ENCODE peak calls at places on chromosomes 13 and 19, in four cellular contexts. X is pancreas, B is hepatocyte, F is ascending aorta. J is an unnamed sample. For H3K9me3, the result is how much of the 10 kb centered on the place peaks cover.

GRCh38 chr13:78137404-78138142 is 218.9 kb upstream of the EDNRB start:
- DNase-seq in B (peak), F (no peak), X (no peak), J (no peak)

GRCh38 chr19:30999726-31000125 is 349.5 kb downstream of the TSHZ3 start:
- DNase-seq in B (no peak), F (no peak), X (no peak), J (no peak)

GRCh38 chr13:41650706-41651105 is 193.4 kb downstream of the RGCC start:
- DNase-seq in F (no peak), X (no peak), B (no peak), J (no peak)

GRCh38 chr13:107669356-107669755 is 546.0 kb downstream of the LIG4 start:
- DNase-seq in F (no peak), B (no peak), X (no peak), J (no peak)

GRCh38 chr13:27965740-27966640 is 3.1 kb downstream of the CDX2 start:
- DNase-seq in B (no peak), F (no peak), X (peak), J (no peak)

GRCh38 chr13:112776971-112777370 is 87.1 kb downstream of the ATP11A start:
- DNase-seq in F (peak), B (no peak), X (no peak), J (no peak)

GRCh38 chr13:33353646-33354045 is 68.1 kb upstream of the STARD13 start:
- DNase-seq in F (no peak), B (no peak), X (no peak), J (no peak)

GRCh38 chr13:78618411-78618810 is 15.1 kb upstream of the POU4F1 start:
- DNase-seq in B (no peak), X (no peak), F (no peak), J (no peak)

GRCh38 chr13:30103161-30103858 is 204.0 kb downstream of the KATNAL1 start:
- DNase-seq in F (no peak), B (no peak), X (no peak), J (no peak)

GRCh38 chr19:29714371-29714952 is 599 bp downstream of the C19orf12 start:
- DNase-seq in B (no peak), F (no peak), X (no peak), J (peak)

DNA sequence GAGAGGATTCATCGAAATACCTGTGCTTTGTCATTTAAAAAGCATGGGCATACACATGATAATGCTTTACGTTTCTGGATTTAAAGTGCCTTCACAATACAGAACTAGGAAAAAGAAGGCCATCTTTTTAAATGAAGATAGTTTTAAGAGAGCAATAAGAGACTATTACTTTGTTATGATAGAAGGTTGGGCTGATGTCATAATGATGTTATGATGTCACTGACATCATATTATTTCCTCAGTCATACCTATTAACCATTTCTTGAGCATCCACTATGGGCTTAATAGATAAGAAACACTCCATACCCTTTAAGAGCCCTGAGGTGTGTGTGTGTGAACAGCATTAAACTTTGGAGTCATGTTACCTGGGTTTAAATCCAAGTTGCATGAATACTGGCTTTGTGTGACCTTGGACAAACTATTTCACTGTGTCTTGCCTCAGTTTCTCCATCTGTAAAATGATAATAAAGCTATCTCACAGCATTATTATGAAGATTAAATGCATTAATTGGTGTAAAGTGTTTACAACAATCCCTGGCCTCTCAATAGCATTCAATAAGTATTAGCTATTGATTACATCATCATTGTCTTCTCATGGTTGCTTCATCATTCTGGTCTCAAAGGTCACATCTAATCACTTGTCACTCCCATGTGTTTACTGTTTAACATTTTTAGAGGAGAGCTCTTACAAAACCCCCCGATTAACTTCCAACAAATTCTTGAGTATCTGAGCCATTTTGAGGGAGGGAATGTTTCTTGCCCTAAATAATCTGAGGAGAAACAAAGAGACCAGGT is 11.1 kb downstream of the ZNF181 start:
- DNase-seq in F (no peak), X (no peak), B (no peak), J (no peak)
- H3K9me3 ChIP-seq in F (half or more), X (under half), B (under half), J (under half)

DNA sequence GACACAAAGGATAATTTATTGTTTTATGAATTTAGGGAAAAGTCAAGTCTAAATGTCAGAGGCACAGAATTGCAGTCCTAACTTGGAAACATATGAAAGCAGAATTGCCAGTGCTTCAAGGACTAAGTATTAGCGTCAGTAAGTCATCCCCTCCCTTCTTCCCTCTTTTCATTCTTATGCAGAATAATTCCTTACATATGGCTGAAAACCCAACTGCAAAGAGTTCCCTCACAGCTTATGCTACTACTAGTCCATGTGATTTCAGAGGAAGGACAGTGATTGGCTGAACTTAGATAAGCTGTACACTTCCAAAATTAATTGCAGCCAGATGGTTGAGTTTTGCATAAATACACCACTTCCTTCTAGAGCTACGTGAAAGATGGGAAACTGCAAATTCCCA is 730.3 kb downstream of the OLFM4 start:
- DNase-seq in F (no peak), B (no peak), X (no peak), J (no peak)
- H3K9me3 ChIP-seq in F (under half), B (under half), X (under half), J (under half)

GRCh38 chr19:43905897-43906296 is 29.2 kb downstream of the ZNF45 start:
- DNase-seq in B (no peak), F (no peak), X (no peak), J (no peak)

GRCh38 chr19:43913383-43913782 is 21.7 kb downstream of the ZNF45 start:
- DNase-seq in X (no peak), B (no peak), F (no peak), J (no peak)

GRCh38 chr19:43906774-43907173 is 28.3 kb downstream of the ZNF45 start:
- DNase-seq in F (no peak), X (no peak), B (no peak), J (no peak)

GRCh38 chr19:43910884-43911283 is 24.2 kb downstream of the ZNF45 start:
- DNase-seq in B (no peak), F (no peak), X (no peak), J (no peak)

DNA sequence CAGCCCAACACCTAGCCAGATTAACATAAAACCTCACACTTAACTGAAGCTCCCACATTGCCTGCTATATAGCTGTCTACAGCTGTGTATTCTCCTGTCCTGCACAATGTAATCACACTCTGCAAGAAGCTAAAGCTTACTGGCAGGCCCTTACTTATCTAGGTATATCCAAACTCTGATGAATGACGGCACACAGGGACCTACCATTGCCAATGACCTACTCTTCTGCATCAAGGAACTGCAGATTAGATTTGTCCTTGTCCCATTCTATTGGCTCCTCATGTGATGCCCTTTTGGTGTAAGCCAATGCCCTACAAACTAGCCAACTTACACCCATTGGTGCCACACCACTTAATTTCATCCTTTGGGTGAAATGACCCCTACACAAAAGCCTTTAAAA is 26.4 kb downstream of the ZNF45 start:
- DNase-seq in X (no peak), B (no peak), F (no peak), J (no peak)
- H3K9me3 ChIP-seq in X (under half), B (under half), F (half or more), J (under half)

DNA sequence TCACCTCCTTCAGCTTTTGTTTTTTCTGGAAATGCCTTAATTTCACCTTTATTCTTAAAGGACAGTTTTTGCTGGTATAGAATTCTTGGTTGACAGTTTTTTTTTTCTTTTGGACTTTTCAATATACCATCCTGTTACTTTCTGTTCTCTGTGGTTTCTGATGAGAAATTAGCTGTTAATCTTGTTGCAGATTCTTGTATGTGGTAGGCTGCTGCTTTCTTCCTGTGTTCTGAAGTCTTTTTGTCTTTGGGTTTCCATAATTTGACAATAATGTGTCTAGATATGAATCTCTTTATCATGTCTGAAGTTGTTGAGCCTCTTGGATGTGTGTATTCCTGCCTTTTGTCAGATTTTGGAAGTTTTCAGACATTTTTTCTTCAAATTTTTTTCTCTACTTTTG is 12.0 kb downstream of the ZNF283 start:
- DNase-seq in X (no peak), B (no peak), F (no peak), J (no peak)
- H3K9me3 ChIP-seq in X (under half), B (under half), F (half or more), J (under half)

GRCh38 chr19:58118979-58119733 is 21.1 kb upstream of the ZSCAN18 start:
- DNase-seq in B (no peak), F (no peak), X (no peak), J (no peak)

GRCh38 chr19:58123354-58123753 is 25.3 kb upstream of the ZSCAN18 start:
- DNase-seq in X (no peak), B (no peak), F (no peak), J (no peak)

DNA sequence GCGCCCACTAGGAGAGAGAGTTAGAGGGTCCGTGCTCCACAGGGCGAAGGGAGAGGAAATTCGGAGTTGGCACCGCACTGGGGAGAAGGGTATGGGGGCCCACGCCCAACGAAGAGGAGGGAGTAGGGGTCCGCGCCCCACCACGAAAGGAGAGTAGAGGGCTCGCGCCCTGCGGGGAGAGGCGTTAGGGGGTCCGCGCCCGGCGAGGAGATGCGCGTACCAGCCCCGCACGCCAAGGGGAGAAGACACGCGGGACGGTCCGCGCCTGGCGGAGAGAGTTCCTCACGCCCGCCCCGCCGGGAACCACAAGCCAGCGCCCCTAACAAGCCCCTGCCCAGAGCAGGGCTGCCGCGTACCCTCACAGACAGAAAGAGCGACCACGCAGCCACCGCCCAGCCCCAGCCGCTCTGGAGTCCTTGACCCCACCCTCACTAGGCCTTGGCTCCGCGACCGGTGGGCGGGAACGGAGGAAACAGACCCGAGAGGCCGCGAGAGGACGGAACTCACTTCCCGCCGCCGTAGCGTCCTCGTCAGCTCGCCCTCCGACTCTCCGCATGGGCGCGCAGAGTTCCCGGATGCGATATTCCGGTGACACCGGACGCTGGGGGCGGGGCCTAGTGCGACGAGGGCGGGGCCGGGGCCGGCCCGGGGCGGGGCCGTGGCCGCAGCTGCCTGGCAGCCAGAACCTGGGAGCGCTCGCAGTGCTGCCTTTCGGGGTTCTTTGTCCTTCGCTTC is 20.0 kb upstream of the ZSCAN18 start:
- DNase-seq in X (no peak), B (no peak), F (no peak), J (no peak)
- H3K9me3 ChIP-seq in X (under half), B (under half), F (half or more), J (under half)

J was measured in T-helper 17 cell.